ENCODE peak calls at places on chromosomes 7 and 10, in seven cellular contexts. E, U, P, N, F, Z and X are unnamed samples.

GRCh38 chr7:157663061-157663863 is 326.5 kb downstream of the DNAJB6 start:
- DNase-seq in E (no peak), U (no peak), P (no peak), N (peak; percentile 40), F (no peak), Z (no peak), X (no peak)

GRCh38 chr10:132394936-132395703 is 1.9 kb upstream of the PWWP2B start:
- DNase-seq in E (no peak), U (no peak), P (no peak), N (peak; percentile 53), F (no peak), Z (no peak), X (no peak)

GRCh38 chr7:140009735-140010134 is 53.0 kb downstream of the PARP12 start:
- DNase-seq in E (no peak), U (no peak), P (no peak), N (no peak), F (no peak), Z (no peak), X (no peak)

GRCh38 chr7:77244222-77244934 is 44.8 kb upstream of the FGL2 start:
- DNase-seq in E (no peak), U (no peak), P (no peak), N (no peak), F (peak; percentile 44), Z (no peak), X (no peak)

GRCh38 chr10:49177391-49178355 is 10.5 kb downstream of the TMEM273 start:
- DNase-seq in E (no peak), U (no peak), P (no peak), N (no peak), F (no peak), Z (no peak), X (no peak)

GRCh38 chr10:28248092-28248491 is 54.8 kb downstream of the MPP7 start:
- DNase-seq in E (no peak), U (no peak), P (no peak), N (no peak), F (no peak), Z (no peak), X (no peak)

GRCh38 chr10:118956253-118957140 is 73.0 kb upstream of the NANOS1 start:
- DNase-seq in E (no peak), U (no peak), P (no peak), N (no peak), F (no peak), Z (peak; percentile 15), X (no peak)

GRCh38 chr10:5691786-5692185 is 7.1 kb downstream of the TASOR2 start:
- DNase-seq in E (no peak), U (peak; percentile 37), P (no peak), N (no peak), F (no peak), Z (no peak), X (no peak)

GRCh38 chr10:56123247-56123646 is 237.8 kb downstream of the ZWINT start:
- DNase-seq in E (no peak), U (no peak), P (no peak), N (no peak), F (no peak), Z (no peak), X (no peak)

GRCh38 chr10:121425623-121426022 is 172.6 kb downstream of the FGFR2 start:
- DNase-seq in E (no peak), U (no peak), P (no peak), N (no peak), F (no peak), Z (no peak), X (no peak)

GRCh38 chr10:61896854-61897661 is 4.4 kb upstream of the ARID5B start:
- DNase-seq in E (peak; percentile 72), U (peak; percentile 95), P (peak; percentile 78), N (peak; percentile 57), F (peak; percentile 75), Z (peak; percentile 83), X (peak; percentile 92)

GRCh38 chr7:100801833-100802568 is 25.3 kb downstream of the EPHB4 start:
- DNase-seq in E (no peak), U (no peak), P (no peak), N (peak; percentile 83), F (peak; percentile 78), Z (peak; percentile 72), X (no peak)

GRCh38 chr7:157977306-157977705 is 610.3 kb downstream of the PTPRN2 start:
- DNase-seq in E (no peak), U (no peak), P (no peak), N (no peak), F (no peak), Z (no peak), X (no peak)

GRCh38 chr7:42232275-42232674 is 4.7 kb downstream of the GLI3 start:
- DNase-seq in E (no peak), U (no peak), P (no peak), N (no peak), F (no peak), Z (no peak), X (no peak)

GRCh38 chr7:35753761-35754603 is 46.9 kb upstream of the SEPTIN7 start:
- DNase-seq in E (no peak), U (no peak), P (no peak), N (no peak), F (no peak), Z (no peak), X (no peak)

GRCh38 chr10:98569878-98570277 is 123.1 kb upstream of the HPS1 start:
- DNase-seq in E (no peak), U (no peak), P (no peak), N (no peak), F (no peak), Z (no peak), X (no peak)

GRCh38 chr7:16847381-16847860 is 34.4 kb downstream of the AGR3 start:
- DNase-seq in E (no peak), U (no peak), P (peak; percentile 55), N (no peak), F (peak; percentile 89), Z (no peak), X (no peak)

GRCh38 chr7:141039366-141039765 is 24.6 kb upstream of the MRPS33 start:
- DNase-seq in E (no peak), U (no peak), P (no peak), N (no peak), F (no peak), Z (no peak), X (no peak)

GRCh38 chr10:124077216-124077615 is 16.2 kb downstream of the CHST15 start:
- DNase-seq in E (no peak), U (no peak), P (no peak), N (no peak), F (no peak), Z (no peak), X (no peak)
- H3K27ac ChIP-seq in E (no peak overlapping the region), U (peak overlapping the region; percentile 92), P (no peak overlapping the region), N (no peak overlapping the region), F (no peak overlapping the region), Z (no peak overlapping the region), X (no peak overlapping the region)

GRCh38 chr7:117009705-117010361 is 56.5 kb downstream of the ST7 start:
- DNase-seq in E (no peak), U (no peak), P (no peak), N (no peak), F (no peak), Z (no peak), X (no peak)
- H3K27ac ChIP-seq in E (no peak overlapping the region), U (no peak overlapping the region), P (no peak overlapping the region), N (no peak overlapping the region), F (no peak overlapping the region), Z (no peak overlapping the region), X (no peak overlapping the region)

GRCh38 chr10:94623572-94623971 is 60.0 kb upstream of the CYP2C18 start:
- DNase-seq in E (no peak), U (no peak), P (no peak), N (no peak), F (no peak), Z (peak; percentile 50), X (no peak)
- H3K27ac ChIP-seq in E (no peak overlapping the region), U (no peak overlapping the region), P (no peak overlapping the region), N (no peak overlapping the region), F (no peak overlapping the region), Z (no peak overlapping the region), X (no peak overlapping the region)

DNA sequence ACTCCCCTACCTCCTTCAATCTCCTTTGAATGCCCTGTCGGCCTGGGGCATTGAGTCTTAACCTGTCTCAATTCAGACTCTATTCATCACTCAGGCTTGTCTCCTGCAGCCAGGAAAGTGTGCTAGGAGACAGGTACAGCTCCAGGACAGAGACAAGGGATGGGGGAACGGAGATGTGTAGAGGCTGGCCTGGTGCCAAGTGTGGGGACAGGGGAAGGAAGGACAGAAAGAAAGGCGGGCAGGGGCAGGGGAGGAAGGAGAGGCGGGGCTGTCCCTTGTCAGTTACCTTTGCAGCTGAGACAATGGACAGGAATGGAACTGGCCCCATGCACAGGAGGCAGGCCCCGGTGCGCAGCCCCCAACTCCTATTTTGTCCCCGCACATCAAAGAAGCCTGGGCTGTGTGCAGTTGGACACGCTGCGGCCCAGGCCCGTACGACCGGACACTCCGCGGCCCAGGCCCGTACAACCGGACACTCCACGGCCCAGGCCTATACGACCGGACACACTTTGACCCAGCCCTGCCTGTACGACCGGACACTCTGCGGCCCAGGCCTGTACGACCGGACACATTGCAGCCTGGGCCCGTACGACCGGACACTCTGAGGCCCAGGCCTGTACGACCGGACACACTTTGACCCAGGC is 36.9 kb downstream of the CHST15 start:
- DNase-seq in E (no peak), U (no peak), P (no peak), N (no peak), F (no peak), Z (no peak), X (no peak)
- H3K27ac ChIP-seq in E (no peak overlapping the region), U (no peak overlapping the region), P (no peak overlapping the region), N (no peak overlapping the region), F (no peak overlapping the region), Z (no peak overlapping the region), X (no peak overlapping the region)

DNA sequence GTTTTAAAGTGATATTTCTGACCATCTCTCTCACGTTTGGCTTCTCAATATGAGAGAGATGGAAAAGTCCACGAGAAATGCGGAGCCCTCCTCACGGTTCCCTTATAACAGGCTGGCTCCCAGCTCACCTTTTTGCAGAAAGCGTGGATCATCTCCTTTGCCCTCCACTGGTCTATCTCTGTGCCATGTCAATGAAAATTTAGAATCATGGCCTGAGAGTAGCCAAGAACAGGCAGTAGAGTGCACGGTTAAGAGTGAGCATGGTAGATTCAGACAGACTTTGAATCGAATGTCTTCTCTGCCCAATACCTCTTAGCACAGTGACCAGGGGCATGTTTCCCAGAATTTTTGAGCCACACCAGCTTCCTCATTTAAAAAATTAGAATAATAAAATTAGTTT is 1.1 kb downstream of the GIMAP7 start:
- DNase-seq in E (no peak), U (no peak), P (no peak), N (no peak), F (no peak), Z (no peak), X (peak; percentile 41)
- H3K27ac ChIP-seq in E (peak overlapping the region; percentile 84), U (no peak overlapping the region), P (no peak overlapping the region), N (peak overlapping the region; percentile 62), F (peak overlapping the region; percentile 24), Z (no peak overlapping the region), X (peak overlapping the region; percentile 78)

DNA sequence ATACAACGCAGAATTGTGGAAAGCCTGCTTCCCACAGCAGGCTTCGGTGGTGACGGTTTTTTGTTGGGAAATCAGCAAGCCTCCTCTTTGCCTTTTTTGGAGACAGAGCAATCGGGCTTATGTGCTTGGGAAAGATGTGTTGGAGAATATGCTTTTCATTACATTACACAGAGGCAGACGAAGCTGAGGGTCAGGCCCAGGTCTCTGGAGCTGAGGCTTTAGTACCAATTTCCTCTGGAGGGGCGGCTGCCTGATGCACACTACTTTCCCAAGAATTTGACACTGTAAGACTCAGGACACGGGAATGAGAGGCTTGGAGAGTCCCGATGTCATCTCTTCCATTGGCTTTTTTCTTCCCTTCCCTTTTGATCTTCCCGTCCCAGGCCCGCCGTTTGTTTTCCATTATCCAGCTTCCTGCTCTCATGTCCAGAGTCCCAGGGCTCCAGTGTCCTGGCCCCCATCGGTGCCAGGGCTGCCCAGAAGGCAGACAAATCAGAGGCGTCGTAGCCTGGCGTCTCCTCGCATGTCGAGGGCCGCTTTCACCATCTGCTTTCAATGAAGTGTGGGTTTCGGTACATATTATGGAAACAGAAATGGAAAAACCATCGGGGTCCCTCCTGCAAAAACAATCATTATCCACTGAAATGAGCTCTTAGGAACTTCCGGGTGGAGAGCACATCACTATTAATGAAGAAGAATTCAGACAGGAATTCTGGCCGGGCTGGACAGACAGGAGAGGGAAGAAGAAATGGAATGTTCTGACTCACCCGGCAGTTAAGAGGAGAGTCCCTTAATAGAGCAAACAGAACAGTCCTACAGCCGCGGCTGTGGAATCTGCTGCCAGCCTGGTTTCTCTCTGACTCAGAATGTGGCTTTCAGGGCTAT is 123.0 kb upstream of the JCAD start:
- DNase-seq in E (no peak), U (no peak), P (peak; percentile 15), N (no peak), F (no peak), Z (no peak), X (no peak)
- H3K27ac ChIP-seq in E (no peak overlapping the region), U (no peak overlapping the region), P (no peak overlapping the region), N (no peak overlapping the region), F (no peak overlapping the region), Z (no peak overlapping the region), X (no peak overlapping the region)